ENCODE peak calls at places on chromosome 21, in ten cellular contexts. C is CD8-positive, alpha-beta T cell; K is AG04450; G is ascending aorta; H is heart left ventricle; L is H1; S is astrocyte; A is tibial nerve; Z is cardiac muscle cell; N is HepG2. E is an unnamed sample.

GRCh38 chr21:39568380-39568779 is 44.4 kb upstream of the B3GALT5 start:
- DNase-seq in Z (no peak), K (no peak), A (no peak), C (no peak), N (no peak), G (no peak), H (no peak), S (no peak), L (no peak), E (no peak)

GRCh38 chr21:42097860-42098259 is 26.7 kb downstream of the UMODL1 start:
- DNase-seq in C (no peak), A (no peak), S (peak), H (no peak), L (no peak), N (peak), K (peak), Z (peak), G (peak), E (peak)

GRCh38 chr21:29117372-29117955 is 13.0 kb upstream of the MAP3K7CL start:
- DNase-seq in C (no peak), N (no peak), Z (no peak), L (no peak), H (no peak), A (no peak), G (no peak), K (no peak), S (no peak), E (no peak)

GRCh38 chr21:29430030-29430429 is 131.3 kb downstream of the BACH1 start:
- DNase-seq in C (no peak), L (no peak), A (no peak), Z (no peak), S (no peak), G (no peak), K (no peak), N (no peak), H (no peak), E (no peak)

GRCh38 chr21:42010507-42011493 is 640 bp upstream of the ZBTB21 start:
- DNase-seq in L (no peak), A (no peak), K (no peak), S (peak), N (peak), H (peak), Z (peak), C (peak), G (peak), E (no peak)

GRCh38 chr21:32383812-32384211 is 9.0 kb downstream of the URB1 start:
- DNase-seq in A (no peak), K (no peak), S (no peak), L (no peak), C (no peak), H (no peak), G (no peak), Z (no peak), N (peak), E (no peak)

GRCh38 chr21:20016431-20017005 is 981.7 kb upstream of the NCAM2 start:
- DNase-seq in S (no peak), G (no peak), C (no peak), K (no peak), N (no peak), Z (no peak), H (no peak), A (no peak), L (no peak), E (no peak)

GRCh38 chr21:25412090-25412489 is 195.2 kb downstream of the MRPL39 start:
- DNase-seq in N (no peak), Z (no peak), G (no peak), A (no peak), H (no peak), K (no peak), L (no peak), S (no peak), C (no peak), E (no peak)

GRCh38 chr21:42799516-42799915 is 79.8 kb downstream of the WDR4 start:
- DNase-seq in H (no peak), S (no peak), K (no peak), C (no peak), A (no peak), Z (no peak), L (peak), N (no peak), G (no peak), E (no peak)

GRCh38 chr21:33434770-33435360 is 31.7 kb downstream of the IFNGR2 start:
- DNase-seq in C (no peak), S (peak), G (no peak), L (no peak), H (no peak), Z (peak), N (no peak), K (peak), A (no peak), E (no peak)

GRCh38 chr21:19420607-19421006 is 1017.0 kb upstream of the TMPRSS15 start:
- DNase-seq in C (no peak), A (no peak), H (no peak), S (no peak), L (no peak), Z (no peak), K (no peak), N (no peak), G (no peak), E (no peak)

GRCh38 chr21:42724226-42724920 is 71.0 kb downstream of the PDE9A start:
- DNase-seq in K (peak), N (peak), H (peak), C (no peak), Z (peak), G (no peak), A (no peak), S (peak), L (no peak), E (no peak)

GRCh38 chr21:31735518-31735992 is 3.6 kb upstream of the SCAF4 start:
- DNase-seq in N (no peak), K (no peak), A (no peak), H (no peak), L (no peak), G (no peak), Z (no peak), C (no peak), S (no peak), E (no peak)

GRCh38 chr21:46551636-46552241 is 53.1 kb downstream of the S100B start:
- DNase-seq in Z (no peak), S (no peak), G (no peak), L (peak), A (no peak), C (peak), N (no peak), H (no peak), K (no peak), E (no peak)

GRCh38 chr21:32382108-32382601 is 10.7 kb downstream of the URB1 start:
- DNase-seq in L (no peak), C (no peak), N (no peak), S (peak), A (no peak), G (peak), K (no peak), H (no peak), Z (no peak), E (no peak)

GRCh38 chr21:31180256-31181088 is 142.2 kb upstream of the KRTAP19-8 start:
- DNase-seq in H (no peak), N (peak), L (no peak), Z (peak), K (no peak), G (no peak), A (no peak), S (no peak), C (no peak), E (no peak)

GRCh38 chr21:42820513-42821465 is 58.5 kb downstream of the WDR4 start:
- DNase-seq in S (no peak), G (no peak), K (no peak), N (peak), C (no peak), L (peak), A (no peak), H (no peak), Z (no peak), E (no peak)

GRCh38 chr21:33976082-33976979 is 60.7 kb upstream of the ATP5PO start:
- DNase-seq in H (peak), Z (peak), C (peak), K (peak), S (peak), A (no peak), N (peak), G (peak), L (peak), E (peak)

GRCh38 chr21:15809818-15810217 is 80.0 kb downstream of the USP25 start:
- DNase-seq in Z (peak), L (no peak), H (no peak), K (peak), N (no peak), G (no peak), S (peak), C (no peak), A (no peak), E (no peak)

GRCh38 chr21:16580661-16581060 is 850.9 kb downstream of the USP25 start:
- DNase-seq in C (no peak), G (no peak), K (no peak), A (no peak), S (no peak), Z (no peak), N (no peak), H (no peak), L (no peak), E (no peak)

GRCh38 chr21:35178812-35179211 is 129.7 kb upstream of the RUNX1 start:
- DNase-seq in A (no peak), K (no peak), S (peak), G (no peak), N (no peak), H (no peak), C (no peak), Z (no peak), L (no peak), E (no peak)

GRCh38 chr21:32403201-32403701 is 9.3 kb upstream of the EVA1C start:
- DNase-seq in H (peak), K (peak), G (peak), C (peak), N (peak), L (peak), A (no peak), S (peak), Z (peak), E (peak)

GRCh38 chr21:35651166-35651565 is 409.2 kb downstream of the SETD4 start:
- DNase-seq in S (no peak), N (no peak), G (no peak), K (no peak), H (no peak), C (no peak), L (no peak), A (no peak), Z (no peak), E (no peak)

GRCh38 chr21:42298237-42298636 is 17.0 kb downstream of the TFF3 start:
- DNase-seq in S (no peak), N (no peak), K (no peak), L (no peak), Z (no peak), G (no peak), A (no peak), C (no peak), H (no peak), E (no peak)

GRCh38 chr21:42737969-42738590 is 84.7 kb downstream of the PDE9A start:
- DNase-seq in A (no peak), H (peak), C (no peak), K (no peak), G (peak), S (no peak), N (peak), L (no peak), Z (peak), E (peak)

GRCh38 chr21:17441370-17441769 is 71.5 kb upstream of the CXADR start:
- DNase-seq in C (no peak), N (peak), H (no peak), Z (peak), A (no peak), G (no peak), K (no peak), L (no peak), S (peak), E (no peak)

GRCh38 chr21:25862596-25862995 is 127.8 kb downstream of the GABPA start:
- DNase-seq in Z (peak), N (peak), G (no peak), A (no peak), L (no peak), H (no peak), S (peak), K (no peak), C (no peak), E (no peak)

GRCh38 chr21:29376556-29376955 is 77.8 kb downstream of the BACH1 start:
- DNase-seq in Z (peak), K (no peak), C (peak), S (no peak), N (peak), L (peak), A (no peak), G (no peak), H (no peak), E (peak)

GRCh38 chr21:30223596-30223995 is 7.7 kb upstream of the CLDN8 start:
- DNase-seq in H (no peak), N (no peak), C (no peak), S (no peak), G (no peak), K (no peak), L (no peak), Z (no peak), A (no peak), E (no peak)

GRCh38 chr21:14530574-14530973 is 15.5 kb downstream of the SAMSN1 start:
- DNase-seq in Z (no peak), S (no peak), N (no peak), A (no peak), L (no peak), G (no peak), C (no peak), H (no peak), K (no peak), E (no peak)

GRCh38 chr21:29953690-29954089 is 13.9 kb upstream of the GRIK1 start:
- DNase-seq in C (no peak), S (no peak), K (no peak), Z (no peak), L (no peak), N (no peak), H (no peak), G (no peak), A (no peak), E (no peak)

GRCh38 chr21:42299324-42300044 is 15.7 kb downstream of the TFF3 start:
- DNase-seq in Z (peak), A (no peak), K (no peak), G (no peak), N (no peak), C (no peak), S (no peak), L (no peak), H (peak), E (no peak)

GRCh38 chr21:16181024-16181423 is 451.2 kb downstream of the USP25 start:
- DNase-seq in G (no peak), L (no peak), N (no peak), Z (peak), S (peak), H (no peak), C (no peak), A (no peak), K (no peak), E (no peak)

GRCh38 chr21:33414926-33415325 is 11.7 kb downstream of the IFNGR2 start:
- DNase-seq in S (no peak), N (no peak), G (no peak), C (no peak), K (no peak), A (no peak), Z (no peak), H (no peak), L (no peak), E (no peak)

GRCh38 chr21:22421416-22422190 is 1423.4 kb downstream of the NCAM2 start:
- DNase-seq in Z (no peak), H (no peak), S (no peak), C (no peak), L (no peak), K (no peak), G (no peak), A (no peak), N (no peak), E (no peak)

GRCh38 chr21:14956826-14957225 is 108.0 kb downstream of the NRIP1 start:
- DNase-seq in G (no peak), H (no peak), S (peak), K (peak), C (no peak), Z (peak), A (no peak), N (no peak), L (no peak), E (no peak)

GRCh38 chr21:42056468-42056867 is 14.6 kb upstream of the UMODL1 start:
- DNase-seq in G (no peak), Z (no peak), L (no peak), K (no peak), C (no peak), A (no peak), H (no peak), S (no peak), N (no peak), E (no peak)

GRCh38 chr21:35649186-35649585 is 411.1 kb downstream of the SETD4 start:
- DNase-seq in A (no peak), S (peak), N (no peak), Z (peak), K (no peak), H (no peak), C (no peak), G (no peak), L (no peak), E (no peak)

GRCh38 chr21:14260459-14260764 is 44.5 kb downstream of the RBM11 start:
- DNase-seq in H (no peak), N (no peak), S (no peak), K (no peak), Z (no peak), C (no peak), L (no peak), G (no peak), A (no peak), E (no peak)

GRCh38 chr21:44911384-44912157 is 9.1 kb downstream of the ITGB2 start:
- DNase-seq in G (peak), L (no peak), Z (no peak), N (peak), A (peak), K (no peak), S (no peak), H (peak), C (peak), E (peak)
- H3K4me3 ChIP-seq in G (no peak), L (no peak), Z (no peak), N (peak), A (no peak), K (no peak), S (no peak), H (no peak), C (peak), E (no peak)

GRCh38 chr21:36883532-36884486 is 82.7 kb downstream of the HLCS start:
- DNase-seq in C (no peak), A (no peak), Z (no peak), G (no peak), K (no peak), H (no peak), L (no peak), S (peak), N (no peak), E (no peak)
- H3K27ac ChIP-seq in C (no peak), A (no peak), Z (no peak), G (no peak), K (no peak), H (no peak), L (no peak), S (peak), N (no peak), E (no peak)

GRCh38 chr21:45358711-45359310 is 46.2 kb upstream of the COL18A1 start:
- DNase-seq in Z (no peak), L (no peak), A (no peak), S (no peak), G (no peak), K (no peak), H (no peak), C (no peak), N (no peak), E (no peak)

GRCh38 chr21:45358261-45358670 is 46.7 kb upstream of the COL18A1 start:
- DNase-seq in L (no peak), C (no peak), N (no peak), A (no peak), K (no peak), Z (no peak), G (no peak), H (no peak), S (no peak), E (no peak)

GRCh38 chr21:45356251-45356650 is 48.7 kb upstream of the COL18A1 start:
- DNase-seq in H (no peak), G (no peak), C (no peak), K (no peak), Z (no peak), N (peak), S (no peak), L (no peak), A (no peak), E (no peak)

GRCh38 chr21:45356653-45357435 is 48.1 kb upstream of the COL18A1 start:
- DNase-seq in L (no peak), K (no peak), A (no peak), Z (no peak), G (no peak), C (no peak), N (peak), S (no peak), H (no peak), E (no peak)

DNA sequence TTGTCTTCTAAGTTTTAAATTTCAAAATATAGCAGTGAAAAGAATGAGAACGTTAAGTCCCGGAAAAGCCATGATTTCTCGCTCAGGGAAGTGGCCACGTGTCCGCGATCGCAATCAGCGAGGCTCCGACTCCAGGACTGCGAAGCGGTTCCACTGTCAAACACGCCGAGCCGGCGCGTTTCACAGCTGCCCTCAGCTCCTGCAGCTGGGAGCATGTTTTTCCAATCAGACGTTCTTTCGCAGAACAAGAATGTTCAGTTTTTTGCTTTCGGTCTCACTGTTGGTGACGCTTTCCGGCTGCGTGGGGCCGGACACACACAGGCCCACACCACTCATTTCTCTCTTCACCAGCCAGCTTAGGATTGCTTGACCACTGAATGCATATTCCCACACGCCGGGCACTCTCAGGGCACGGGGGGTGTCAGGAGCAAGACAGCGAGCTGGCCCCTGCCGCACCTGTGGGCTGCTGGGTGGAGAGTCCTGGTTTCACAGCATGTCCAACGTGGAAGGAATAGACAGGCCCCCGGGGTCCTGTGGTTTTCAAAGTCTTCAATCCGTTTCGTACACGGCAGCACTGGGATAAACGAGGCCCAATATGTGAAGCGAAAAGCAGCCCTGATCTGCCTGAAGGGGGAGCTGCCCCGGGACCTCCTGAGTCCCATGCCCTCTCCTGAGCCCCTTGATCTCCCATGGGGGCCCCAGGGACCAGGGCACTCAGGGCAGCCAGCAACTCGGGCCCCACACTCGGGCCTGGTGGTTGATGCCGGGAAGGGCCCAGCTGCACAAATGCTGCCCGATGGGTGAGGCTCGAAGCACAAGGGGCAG is 47.3 kb upstream of the COL18A1 start:
- DNase-seq in G (no peak), Z (peak), L (no peak), S (no peak), N (no peak), C (no peak), A (no peak), K (no peak), H (peak), E (no peak)
- TF ChIP-seq CTCF in G (no peak), Z (peak), L (peak), S (no peak), N (no peak), C (no peak), A (no peak), K (peak), H (peak), E (no peak)

GRCh38 chr21:27462786-27463185 is 495.9 kb upstream of the ADAMTS5 start:
- DNase-seq in H (no peak), A (no peak), C (no peak), K (no peak), G (no peak), L (no peak), N (no peak), Z (no peak), S (no peak), E (no peak)

GRCh38 chr21:27466175-27466574 is 499.3 kb upstream of the ADAMTS5 start:
- DNase-seq in H (no peak), G (no peak), A (no peak), Z (peak), L (no peak), N (no peak), S (no peak), C (no peak), K (no peak), E (no peak)

GRCh38 chr21:27464643-27465042 is 497.8 kb upstream of the ADAMTS5 start:
- DNase-seq in G (no peak), H (no peak), S (peak), Z (no peak), K (no peak), C (no peak), N (no peak), A (no peak), L (no peak), E (no peak)
- H3K4me3 ChIP-seq in G (no peak), H (no peak), S (no peak), Z (no peak), K (no peak), C (no peak), N (no peak), A (no peak), L (no peak), E (no peak)

GRCh38 chr21:38503588-38503987 is 5.3 kb upstream of the ERG start:
- DNase-seq in G (peak), N (no peak), Z (peak), K (no peak), A (no peak), L (no peak), C (no peak), H (no peak), S (peak), E (peak)

GRCh38 chr21:38496224-38496623 is 2.1 kb downstream of the ERG start:
- DNase-seq in H (no peak), K (no peak), L (no peak), A (no peak), C (no peak), N (no peak), Z (no peak), S (no peak), G (no peak), E (no peak)

GRCh38 chr21:38498057-38498833 is at the start of gene ERG:
- DNase-seq in K (no peak), S (no peak), G (no peak), Z (peak), L (no peak), N (no peak), C (no peak), A (no peak), H (peak), E (no peak)

GRCh38 chr21:38499296-38499695 is 1.0 kb upstream of the ERG start:
- DNase-seq in Z (no peak), N (no peak), C (no peak), S (peak), H (no peak), K (no peak), L (no peak), G (no peak), A (no peak), E (no peak)

GRCh38 chr21:38500073-38500472 is 1.8 kb upstream of the ERG start:
- DNase-seq in Z (no peak), H (no peak), A (no peak), N (no peak), S (peak), G (no peak), L (no peak), C (no peak), K (no peak), E (no peak)
- H3K27ac ChIP-seq in Z (no peak), H (peak), A (peak), N (no peak), S (no peak), G (peak), L (no peak), C (no peak), K (no peak), E (peak)

GRCh38 chr21:40840441-40840840 is 6.5 kb downstream of the DSCAM start:
- DNase-seq in L (no peak), H (no peak), Z (no peak), A (no peak), G (no peak), N (no peak), K (no peak), C (no peak), S (peak), E (no peak)
- TF ChIP-seq CTCF in L (no peak), H (no peak), Z (no peak), A (no peak), G (no peak), N (no peak), K (no peak), C (no peak), S (no peak), E (no peak)

E was measured in tibial artery.